ENCODE peak calls at places on chromosomes 5 and 9, in nine cellular contexts. V, J, E, N, M, K, R, S and G are unnamed samples.

GRCh38 chr5:41542183-41542582 is 31.8 kb upstream of the PLCXD3 start:
- DNase-seq in V (no peak), J (no peak), E (no peak), N (no peak), M (no peak), K (no peak), R (no peak), S (no peak), G (no peak)

GRCh38 chr9:21833090-21833801 is 30.8 kb downstream of the MTAP start:
- DNase-seq in V (no peak), J (no peak), E (no peak), N (no peak), M (no peak), K (no peak), R (no peak), S (no peak), G (no peak)

GRCh38 chr5:76294573-76294972 is 108.5 kb upstream of the IQGAP2 start:
- DNase-seq in V (no peak), J (no peak), E (no peak), N (no peak), M (no peak), K (no peak), R (no peak), S (no peak), G (no peak)

GRCh38 chr9:101457003-101457402 is 21.4 kb upstream of the ALDOB start:
- DNase-seq in V (no peak), J (no peak), E (no peak), N (no peak), M (peak), K (no peak), R (no peak), S (no peak), G (no peak)

GRCh38 chr5:179533907-179534306 is 16.4 kb upstream of the RUFY1 start:
- DNase-seq in V (no peak), J (no peak), E (no peak), N (no peak), M (no peak), K (no peak), R (no peak), S (no peak), G (no peak)

GRCh38 chr5:160359816-160360215 is 10.6 kb downstream of the C1QTNF2 start:
- DNase-seq in V (no peak), J (no peak), E (peak), N (no peak), M (no peak), K (no peak), R (no peak), S (no peak), G (no peak)

GRCh38 chr5:124474821-124475220 is 271.6 kb downstream of the ZNF608 start:
- DNase-seq in V (no peak), J (no peak), E (no peak), N (no peak), M (no peak), K (no peak), R (no peak), S (peak), G (no peak)

GRCh38 chr5:114317751-114318150 is 44.1 kb upstream of the KCNN2 start:
- DNase-seq in V (no peak), J (no peak), E (no peak), N (no peak), M (no peak), K (no peak), R (no peak), S (no peak), G (no peak)

GRCh38 chr9:120393386-120394057 is 186.4 kb downstream of the CDK5RAP2 start:
- DNase-seq in V (peak), J (no peak), E (peak), N (no peak), M (no peak), K (no peak), R (no peak), S (peak), G (no peak)

GRCh38 chr9:137672907-137673791 is 54.3 kb downstream of the EHMT1 start:
- DNase-seq in V (peak), J (peak), E (peak), N (peak), M (peak), K (peak), R (peak), S (peak), G (peak)

GRCh38 chr5:957730-958485 is 50.7 kb upstream of the NKD2 start:
- DNase-seq in V (no peak), J (no peak), E (no peak), N (no peak), M (peak), K (no peak), R (no peak), S (no peak), G (no peak)

GRCh38 chr9:120423812-120424211 is 156.2 kb downstream of the CDK5RAP2 start:
- DNase-seq in V (no peak), J (no peak), E (no peak), N (no peak), M (no peak), K (no peak), R (no peak), S (no peak), G (no peak)

GRCh38 chr5:32445831-32446614 is 1.5 kb upstream of the ZFR start:
- DNase-seq in V (no peak), J (no peak), E (no peak), N (no peak), M (no peak), K (no peak), R (no peak), S (no peak), G (no peak)

GRCh38 chr5:113005454-113005853 is 28.9 kb downstream of the DCP2 start:
- DNase-seq in V (no peak), J (no peak), E (no peak), N (no peak), M (no peak), K (no peak), R (no peak), S (peak), G (no peak)

GRCh38 chr9:128250839-128251558 is 24.8 kb downstream of the GOLGA2 start:
- DNase-seq in V (peak), J (no peak), E (no peak), N (no peak), M (no peak), K (no peak), R (no peak), S (no peak), G (no peak)

GRCh38 chr5:33631786-33632185 is 191.0 kb downstream of the TARS1 start:
- DNase-seq in V (no peak), J (no peak), E (peak), N (no peak), M (no peak), K (no peak), R (no peak), S (peak), G (no peak)

GRCh38 chr5:95446009-95446408 is 54.8 kb downstream of the FAM81B start:
- DNase-seq in V (no peak), J (no peak), E (peak), N (no peak), M (no peak), K (peak), R (no peak), S (peak), G (no peak)

GRCh38 chr5:179731791-179732411 is 721 bp upstream of the MAML1 start:
- DNase-seq in V (peak), J (no peak), E (no peak), N (peak), M (no peak), K (peak), R (no peak), S (peak), G (no peak)

GRCh38 chr9:124008855-124009834 is 2.4 kb upstream of the LHX2 start:
- DNase-seq in V (no peak), J (no peak), E (no peak), N (no peak), M (peak), K (no peak), R (no peak), S (no peak), G (no peak)

GRCh38 chr9:114574438-114574837 is 13.1 kb upstream of the ATP6V1G1 start:
- DNase-seq in V (no peak), J (no peak), E (no peak), N (no peak), M (no peak), K (no peak), R (no peak), S (peak), G (no peak)

GRCh38 chr9:121660876-121661275 is 9.4 kb downstream of the DAB2IP start:
- DNase-seq in V (no peak), J (no peak), E (no peak), N (no peak), M (no peak), K (no peak), R (no peak), S (no peak), G (no peak)